ENCODE peak calls at places on chromosomes 2 and 18, in eight cellular contexts. Z is HT-29; D is cardiac muscle cell; J is activated CD4-positive, CD25-positive, alpha-beta regulatory T cell; T is left kidney; H is stimulated activated CD4-positive, alpha-beta T cell treated with anti-CD3 and anti-CD28 coated beads, Interleukin-2, amount 100 ng/mL, for 24 hours; U is activated CD8-positive, alpha-beta memory T cell treated with anti-CD3 and anti-CD28 coated beads for 4 hours; B is activated CD4-positive, alpha-beta memory T cell treated with anti-CD3 and anti-CD28 coated beads, Interleukin-2, amount 10 ng/mL, durations not matched to agents 7 days and 5 days. I is an unnamed sample.

GRCh38 chr2:178298785-178299212 is 104.5 kb downstream of the OSBPL6 start:
- DNase-seq in U (no peak), T (no peak), J (no peak), Z (no peak), H (no peak), B (no peak), D (peak), I (peak)

GRCh38 chr2:240655931-240656886 is 26.5 kb downstream of the AQP12B start:
- DNase-seq in J (no peak), U (no peak), Z (no peak), B (peak), D (peak), H (no peak), T (no peak), I (no peak)

GRCh38 chr2:54348672-54349071 is 92.6 kb upstream of the TSPYL6 start:
- DNase-seq in H (no peak), B (no peak), U (no peak), J (no peak), T (no peak), Z (no peak), D (peak), I (no peak)

GRCh38 chr2:44746856-44747612 is 194.5 kb upstream of the SIX3 start:
- DNase-seq in D (no peak), U (no peak), T (no peak), H (no peak), B (no peak), J (no peak), Z (peak), I (no peak)

GRCh38 chr2:44822174-44822573 is 119.3 kb upstream of the SIX3 start:
- DNase-seq in D (no peak), B (no peak), U (no peak), Z (no peak), H (no peak), T (no peak), J (no peak), I (no peak)

GRCh38 chr2:99522155-99522554 is 32.3 kb upstream of the REV1 start:
- DNase-seq in B (no peak), Z (no peak), J (no peak), U (no peak), D (no peak), T (no peak), H (no peak), I (no peak)

GRCh38 chr2:215851091-215851490 is 162.3 kb downstream of the MREG start:
- DNase-seq in U (no peak), B (no peak), J (no peak), Z (no peak), H (no peak), D (no peak), T (no peak), I (no peak)

GRCh38 chr2:1653137-1653789 is 91.1 kb downstream of the PXDN start:
- DNase-seq in Z (no peak), T (peak), D (peak), B (no peak), U (no peak), J (no peak), H (no peak), I (peak)

GRCh38 chr2:134919360-134920210 is 963 bp downstream of the CCNT2 start:
- DNase-seq in B (peak), Z (peak), U (peak), J (peak), H (peak), T (peak), D (peak), I (no peak)

GRCh38 chr2:45889620-45890019 is 238.1 kb downstream of the PRKCE start:
- DNase-seq in H (no peak), J (no peak), D (no peak), Z (no peak), T (no peak), U (no peak), B (no peak), I (no peak)

GRCh38 chr2:142270291-142270690 is 139.5 kb upstream of the LRP1B start:
- DNase-seq in B (no peak), U (no peak), D (no peak), H (no peak), T (peak), Z (no peak), J (no peak), I (no peak)

GRCh38 chr2:43057026-43057741 is 169.2 kb downstream of the ZFP36L2 start:
- DNase-seq in T (no peak), B (no peak), D (no peak), U (no peak), Z (no peak), J (no peak), H (no peak), I (peak)

GRCh38 chr2:116510117-116510671 is 1304.3 kb upstream of the DDX18 start:
- DNase-seq in B (no peak), J (no peak), D (peak), U (no peak), H (no peak), T (peak), Z (peak), I (no peak)

GRCh38 chr18:79720359-79720733 is 40.7 kb downstream of the CTDP1 start:
- DNase-seq in H (peak), B (no peak), U (no peak), T (no peak), D (peak), J (no peak), Z (no peak), I (no peak)

GRCh38 chr18:68301436-68301835 is 413.5 kb downstream of the TMX3 start:
- DNase-seq in B (no peak), Z (no peak), J (no peak), T (peak), U (no peak), H (no peak), D (no peak), I (no peak)

I was measured in NCI-H226.